ENCODE peak calls at places on chromosomes 4 and X, in eight cellular contexts. One of them, this sample, is unnamed.

GRCh38 chr4:118927976-118928375 is 39.3 kb downstream of the SYNPO2 start:
- DNase-seq in PC-9: no peak
- DNase-seq in AG04449: no peak
- DNase-seq in hepatocyte: no peak
- DNase-seq in GM12865: no peak
- DNase-seq in GM12864: no peak
- DNase-seq in H9: no peak
- DNase-seq in pancreas: no peak
- DNase-seq in this sample: no peak

GRCh38 chr4:155426953-155427352 is 50.2 kb upstream of the MAP9 start:
- DNase-seq in PC-9: no peak
- DNase-seq in AG04449: no peak
- DNase-seq in hepatocyte: no peak
- DNase-seq in GM12865: no peak
- DNase-seq in GM12864: no peak
- DNase-seq in H9: peak
- DNase-seq in pancreas: no peak
- DNase-seq in this sample: no peak

GRCh38 chr4:36177946-36178345 is 66.4 kb downstream of the ARAP2 start:
- DNase-seq in PC-9: no peak
- DNase-seq in AG04449: no peak
- DNase-seq in hepatocyte: no peak
- DNase-seq in GM12865: no peak
- DNase-seq in GM12864: no peak
- DNase-seq in H9: no peak
- DNase-seq in pancreas: no peak
- DNase-seq in this sample: no peak

GRCh38 chrX:25028726-25029125 is 13.0 kb upstream of the ARX start:
- DNase-seq in PC-9: peak
- DNase-seq in AG04449: no peak
- DNase-seq in hepatocyte: no peak
- DNase-seq in GM12865: no peak
- DNase-seq in GM12864: no peak
- DNase-seq in H9: no peak
- DNase-seq in pancreas: no peak
- DNase-seq in this sample: peak

GRCh38 chrX:132433001-132433400 is 55.8 kb downstream of the MBNL3 start:
- DNase-seq in PC-9: no peak
- DNase-seq in AG04449: no peak
- DNase-seq in hepatocyte: no peak
- DNase-seq in GM12865: no peak
- DNase-seq in GM12864: no peak
- DNase-seq in H9: peak
- DNase-seq in pancreas: no peak
- DNase-seq in this sample: no peak

GRCh38 chr4:15718959-15719358 is 16.1 kb downstream of the BST1 start:
- DNase-seq in PC-9: no peak
- DNase-seq in AG04449: no peak
- DNase-seq in hepatocyte: no peak
- DNase-seq in GM12865: no peak
- DNase-seq in GM12864: no peak
- DNase-seq in H9: no peak
- DNase-seq in pancreas: no peak
- DNase-seq in this sample: no peak

GRCh38 chr4:20391224-20391623 is 139.5 kb downstream of the SLIT2 start:
- DNase-seq in PC-9: no peak
- DNase-seq in AG04449: peak
- DNase-seq in hepatocyte: no peak
- DNase-seq in GM12865: no peak
- DNase-seq in GM12864: no peak
- DNase-seq in H9: no peak
- DNase-seq in pancreas: no peak
- DNase-seq in this sample: peak

GRCh38 chr4:138235419-138235952 is 6.7 kb downstream of the SLC7A11 start:
- DNase-seq in PC-9: peak
- DNase-seq in AG04449: peak
- DNase-seq in hepatocyte: no peak
- DNase-seq in GM12865: no peak
- DNase-seq in GM12864: no peak
- DNase-seq in H9: no peak
- DNase-seq in pancreas: no peak
- DNase-seq in this sample: peak

DNA sequence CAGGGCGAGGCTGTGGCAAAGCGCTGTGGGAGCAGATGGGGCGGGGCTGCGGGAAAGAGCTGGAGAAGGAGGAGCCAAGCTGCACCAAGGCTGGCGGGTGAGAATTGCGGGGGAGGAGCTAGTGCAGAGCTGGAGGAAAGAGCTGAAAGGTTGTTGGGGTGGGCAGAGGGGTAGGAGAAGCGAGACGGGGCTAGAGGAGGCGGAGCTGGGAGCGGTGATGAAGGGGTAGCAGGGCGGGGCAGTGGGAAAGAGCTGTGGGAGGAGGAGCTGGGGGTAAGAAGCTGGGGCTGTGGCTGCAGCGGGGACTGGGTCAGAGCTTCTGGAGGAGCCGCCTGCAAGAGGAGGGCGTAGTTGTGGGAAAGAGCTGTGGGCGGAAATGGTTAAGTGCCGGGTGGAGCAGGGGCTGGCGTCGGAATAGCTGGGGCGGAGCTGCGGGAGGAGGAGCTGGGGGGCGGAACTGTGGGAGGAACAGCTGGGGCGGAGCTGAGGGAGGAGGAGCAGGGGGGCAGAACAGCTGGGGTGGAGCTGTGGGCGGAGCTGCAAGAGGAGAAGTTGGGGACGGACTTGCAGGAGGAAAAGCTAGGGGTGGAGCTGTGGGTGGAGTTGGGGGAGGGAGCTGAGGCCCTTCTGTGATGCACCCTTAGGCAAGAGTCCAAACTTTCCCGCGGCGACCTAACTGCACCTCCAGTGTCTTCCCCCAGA is 1.9 kb upstream of the EOLA2 start:
- DNase-seq in PC-9: peak
- DNase-seq in AG04449: peak
- DNase-seq in hepatocyte: peak
- DNase-seq in GM12865: peak
- DNase-seq in GM12864: peak
- DNase-seq in H9: peak
- DNase-seq in pancreas: peak
- DNase-seq in this sample: peak
- TF ChIP-seq CTCF in PC-9: no peak
- TF ChIP-seq CTCF in AG04449: peak
- TF ChIP-seq CTCF in hepatocyte: peak
- TF ChIP-seq CTCF in GM12865: peak
- TF ChIP-seq CTCF in GM12864: peak
- TF ChIP-seq CTCF in H9: peak
- TF ChIP-seq CTCF in pancreas: peak
- TF ChIP-seq CTCF in this sample: no peak

DNA sequence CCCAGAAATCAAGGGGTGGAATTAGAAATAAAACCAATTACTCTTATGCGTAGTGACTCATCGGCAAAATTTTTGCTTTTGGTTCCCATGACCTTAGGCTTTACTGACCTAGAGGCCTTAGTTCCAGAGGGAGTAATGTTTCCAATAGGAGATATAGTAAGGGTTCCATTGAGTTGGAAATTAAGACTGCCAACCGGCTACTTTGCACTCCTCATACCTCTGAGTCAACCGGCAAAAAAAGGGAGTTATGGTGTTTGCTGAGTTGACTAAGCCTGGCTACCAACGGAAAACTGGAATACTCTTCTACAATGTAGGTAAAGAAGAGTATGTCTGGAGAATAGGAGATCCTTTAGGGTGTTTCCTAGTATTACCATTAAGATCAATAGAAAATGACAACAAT is 919.8 kb downstream of the CENPC start:
- DNase-seq in PC-9: no peak
- DNase-seq in AG04449: no peak
- DNase-seq in hepatocyte: no peak
- DNase-seq in GM12865: no peak
- DNase-seq in GM12864: no peak
- DNase-seq in H9: no peak
- DNase-seq in pancreas: no peak
- DNase-seq in this sample: no peak
- TF ChIP-seq CTCF in PC-9: no peak
- TF ChIP-seq CTCF in AG04449: no peak
- TF ChIP-seq CTCF in hepatocyte: no peak
- TF ChIP-seq CTCF in GM12865: no peak
- TF ChIP-seq CTCF in GM12864: no peak
- TF ChIP-seq CTCF in H9: no peak
- TF ChIP-seq CTCF in pancreas: no peak
- TF ChIP-seq CTCF in this sample: no peak

GRCh38 chrX:72238721-72239475 is at the start of gene ERCC6L:
- DNase-seq in PC-9: peak
- DNase-seq in AG04449: peak
- DNase-seq in hepatocyte: peak
- DNase-seq in GM12865: peak
- DNase-seq in GM12864: peak
- DNase-seq in H9: peak
- DNase-seq in pancreas: peak
- DNase-seq in this sample: peak
- TF ChIP-seq CTCF in PC-9: no peak
- TF ChIP-seq CTCF in AG04449: no peak
- TF ChIP-seq CTCF in hepatocyte: no peak
- TF ChIP-seq CTCF in GM12865: no peak
- TF ChIP-seq CTCF in GM12864: no peak
- TF ChIP-seq CTCF in H9: no peak
- TF ChIP-seq CTCF in pancreas: no peak
- TF ChIP-seq CTCF in this sample: no peak

DNA sequence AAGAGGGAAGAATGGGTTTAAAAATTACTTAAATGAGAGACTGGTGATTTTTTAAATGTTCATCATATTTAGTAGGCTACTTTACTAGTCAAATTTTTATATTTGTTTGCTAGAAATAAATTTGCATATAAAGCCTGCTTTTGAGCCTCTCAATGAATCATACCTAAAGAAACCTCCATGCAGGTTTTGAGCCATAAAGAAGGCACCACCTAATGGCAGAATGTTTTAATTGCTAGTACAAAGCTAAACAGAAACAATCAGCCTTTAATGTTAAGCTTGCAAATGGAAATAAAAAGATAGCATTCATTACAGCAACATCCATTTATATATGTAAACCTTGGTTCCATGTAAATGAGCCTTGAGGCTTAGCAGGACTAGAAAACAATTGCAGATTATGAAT is 989.7 kb downstream of the CCSER1 start:
- DNase-seq in PC-9: no peak
- DNase-seq in AG04449: no peak
- DNase-seq in hepatocyte: peak
- DNase-seq in GM12865: peak
- DNase-seq in GM12864: no peak
- DNase-seq in H9: no peak
- DNase-seq in pancreas: no peak
- DNase-seq in this sample: no peak
- TF ChIP-seq CTCF in PC-9: peak
- TF ChIP-seq CTCF in AG04449: no peak
- TF ChIP-seq CTCF in hepatocyte: peak
- TF ChIP-seq CTCF in GM12865: no peak
- TF ChIP-seq CTCF in GM12864: no peak
- TF ChIP-seq CTCF in H9: peak
- TF ChIP-seq CTCF in pancreas: no peak
- TF ChIP-seq CTCF in this sample: no peak

GRCh38 chrX:109719262-109719661 is 13.8 kb downstream of the ACSL4 start:
- DNase-seq in PC-9: no peak
- DNase-seq in AG04449: no peak
- DNase-seq in hepatocyte: no peak
- DNase-seq in GM12865: peak
- DNase-seq in GM12864: no peak
- DNase-seq in H9: no peak
- DNase-seq in pancreas: no peak
- DNase-seq in this sample: no peak
- TF ChIP-seq CTCF in PC-9: no peak
- TF ChIP-seq CTCF in AG04449: no peak
- TF ChIP-seq CTCF in hepatocyte: no peak
- TF ChIP-seq CTCF in GM12865: no peak
- TF ChIP-seq CTCF in GM12864: no peak
- TF ChIP-seq CTCF in H9: no peak
- TF ChIP-seq CTCF in pancreas: no peak
- TF ChIP-seq CTCF in this sample: no peak

This sample was measured in HFFc6.